ENCODE peak calls at places on chromosomes 12 and 14, in four cellular contexts. J is NCI-H510A treated with DMSO at 0.1 percent for 48 hours, Z is WTC11, D is nucleus accumbens. Y is an unnamed sample.

GRCh38 chr12:54587315-54587821 is 1.1 kb downstream of the PPP1R1A start:
- DNase-seq in J (no peak), D (no peak), Z (no peak), Y (no peak)

GRCh38 chr12:91180577-91180976 is 2.0 kb downstream of the DCN start:
- DNase-seq in J (no peak), D (no peak), Z (no peak), Y (no peak)

GRCh38 chr14:68631691-68632590 is 160.9 kb downstream of the ZFP36L1 start:
- DNase-seq in J (no peak), D (no peak), Z (no peak), Y (no peak)

GRCh38 chr12:55748230-55748993 is 5.5 kb downstream of the GDF11 start:
- DNase-seq in J (no peak), Z (no peak), D (no peak), Y (no peak)

GRCh38 chr14:104522926-104523545 is 56.5 kb upstream of the C14orf180 start:
- DNase-seq in Z (no peak), J (no peak), D (no peak), Y (no peak)

GRCh38 chr12:29187756-29188155 is 38.7 kb downstream of the FAR2 start:
- DNase-seq in J (no peak), Z (no peak), D (no peak), Y (no peak)

GRCh38 chr12:12946686-12947355 is 5.1 kb downstream of the GPRC5D start:
- DNase-seq in Z (no peak), J (no peak), D (peak), Y (peak)

GRCh38 chr14:32345311-32345771 is 16.2 kb downstream of the AKAP6 start:
- DNase-seq in Z (no peak), D (no peak), J (no peak), Y (peak)

GRCh38 chr14:34325493-34325892 is 136.5 kb downstream of the SPTSSA start:
- DNase-seq in D (no peak), J (no peak), Z (no peak), Y (no peak)

GRCh38 chr12:42590324-42590934 is 883 bp upstream of the PRICKLE1 start:
- DNase-seq in J (no peak), Z (peak), D (no peak), Y (peak)

GRCh38 chr12:15600223-15600935 is 188.8 kb downstream of the EPS8 start:
- DNase-seq in D (no peak), Z (no peak), J (no peak), Y (no peak)

GRCh38 chr14:71122866-71123565 is 215.8 kb downstream of the PCNX1 start:
- DNase-seq in J (no peak), D (no peak), Z (no peak), Y (no peak)

GRCh38 chr14:105223260-105223659 is 25.1 kb upstream of the BTBD6 start:
- DNase-seq in J (no peak), D (no peak), Z (no peak), Y (no peak)

GRCh38 chr14:105092912-105093425 is 27.7 kb upstream of the GPR132 start:
- DNase-seq in D (no peak), Z (no peak), J (no peak), Y (no peak)

GRCh38 chr12:104348994-104349494 is 45.5 kb downstream of the EID3 start:
- DNase-seq in Z (no peak), D (no peak), J (no peak), Y (no peak)

GRCh38 chr14:33932526-33933292 is 18.2 kb downstream of the EGLN3 start:
- DNase-seq in D (no peak), Z (no peak), J (peak), Y (no peak)

GRCh38 chr14:100617715-100618693 is 30.8 kb upstream of the BEGAIN start:
- DNase-seq in Z (no peak), D (peak), J (no peak), Y (peak)

GRCh38 chr14:36866867-36867266 is 205.2 kb downstream of the PAX9 start:
- DNase-seq in D (no peak), J (no peak), Z (no peak), Y (no peak)

GRCh38 chr12:1377681-1378080 is 216.7 kb downstream of the FBXL14 start:
- DNase-seq in Z (no peak), D (no peak), J (no peak), Y (no peak)

GRCh38 chr12:133231001-133231400 is 4.7 kb downstream of the ANHX start:
- DNase-seq in Z (no peak), D (no peak), J (no peak), Y (no peak)

GRCh38 chr14:99727096-99727870 is 43.2 kb downstream of the CYP46A1 start:
- DNase-seq in Z (no peak), J (no peak), D (no peak), Y (no peak)

GRCh38 chr12:8697476-8698131 is at the start of gene RIMKLB:
- DNase-seq in D (peak), J (peak), Z (peak), Y (peak)

GRCh38 chr14:91837076-91837475 is 30.3 kb downstream of the TC2N start:
- DNase-seq in Z (no peak), J (peak), D (no peak), Y (no peak)

GRCh38 chr12:29226621-29227020 is 77.5 kb downstream of the FAR2 start:
- DNase-seq in D (no peak), Z (no peak), J (no peak), Y (no peak)

GRCh38 chr14:104503691-104504090 is 75.9 kb upstream of the C14orf180 start:
- DNase-seq in D (no peak), J (no peak), Z (no peak), Y (no peak)

GRCh38 chr14:24315807-24316596 is 4.7 kb downstream of the LTB4R start:
- DNase-seq in D (no peak), Z (peak), J (no peak), Y (no peak)

Y was measured in substantia nigra.